ENCODE peak calls at places on chromosomes 4 and X, in nine cellular contexts. One of them, this sample, is unnamed.

GRCh38 chr4:4341861-4342650 is 44.8 kb upstream of the NSG1 start:
- DNase-seq in CD8-positive, alpha-beta T cell: no peak
- DNase-seq in A549: no peak
- DNase-seq in fibroblast of the aortic adventitia: no peak
- DNase-seq in choroid plexus epithelial cell: no peak
- DNase-seq in BE2C: no peak
- DNase-seq in ovary: no peak
- DNase-seq in pancreas: no peak
- DNase-seq in body of pancreas: no peak
- DNase-seq in this sample: no peak

GRCh38 chr4:150078996-150079581 is 844 bp downstream of the DCLK2 start:
- DNase-seq in A549: peak
- DNase-seq in CD8-positive, alpha-beta T cell: no peak
- DNase-seq in fibroblast of the aortic adventitia: peak
- DNase-seq in ovary: peak
- DNase-seq in pancreas: peak
- DNase-seq in choroid plexus epithelial cell: peak
- DNase-seq in BE2C: peak
- DNase-seq in body of pancreas: peak
- DNase-seq in this sample: peak

GRCh38 chrX:127030011-127030738 is 210.6 kb downstream of the PRR32 start:
- DNase-seq in body of pancreas: no peak
- DNase-seq in ovary: peak
- DNase-seq in CD8-positive, alpha-beta T cell: no peak
- DNase-seq in BE2C: no peak
- DNase-seq in pancreas: no peak
- DNase-seq in fibroblast of the aortic adventitia: no peak
- DNase-seq in A549: no peak
- DNase-seq in choroid plexus epithelial cell: no peak
- DNase-seq in this sample: no peak

GRCh38 chr4:27790911-27791310 is 930.3 kb downstream of the STIM2 start:
- DNase-seq in ovary: no peak
- DNase-seq in pancreas: no peak
- DNase-seq in body of pancreas: no peak
- DNase-seq in A549: no peak
- DNase-seq in CD8-positive, alpha-beta T cell: no peak
- DNase-seq in choroid plexus epithelial cell: peak
- DNase-seq in BE2C: no peak
- DNase-seq in fibroblast of the aortic adventitia: no peak
- DNase-seq in this sample: peak

GRCh38 chrX:123803331-123803983 is 56.4 kb upstream of the XIAP start:
- DNase-seq in choroid plexus epithelial cell: peak
- DNase-seq in BE2C: peak
- DNase-seq in body of pancreas: no peak
- DNase-seq in pancreas: no peak
- DNase-seq in ovary: no peak
- DNase-seq in fibroblast of the aortic adventitia: peak
- DNase-seq in A549: peak
- DNase-seq in CD8-positive, alpha-beta T cell: no peak
- DNase-seq in this sample: peak

GRCh38 chr4:83234902-83235644 is 49.5 kb downstream of the COQ2 start:
- DNase-seq in pancreas: no peak
- DNase-seq in choroid plexus epithelial cell: no peak
- DNase-seq in BE2C: no peak
- DNase-seq in ovary: no peak
- DNase-seq in CD8-positive, alpha-beta T cell: no peak
- DNase-seq in A549: no peak
- DNase-seq in body of pancreas: no peak
- DNase-seq in fibroblast of the aortic adventitia: no peak
- DNase-seq in this sample: no peak

GRCh38 chrX:87489071-87489470 is 28.5 kb upstream of the KLHL4 start:
- DNase-seq in choroid plexus epithelial cell: peak
- DNase-seq in pancreas: no peak
- DNase-seq in A549: no peak
- DNase-seq in fibroblast of the aortic adventitia: peak
- DNase-seq in CD8-positive, alpha-beta T cell: no peak
- DNase-seq in BE2C: no peak
- DNase-seq in body of pancreas: no peak
- DNase-seq in ovary: no peak
- DNase-seq in this sample: peak

GRCh38 chr4:78601013-78601412 is 49.4 kb downstream of the ANXA3 start:
- DNase-seq in body of pancreas: no peak
- DNase-seq in CD8-positive, alpha-beta T cell: no peak
- DNase-seq in fibroblast of the aortic adventitia: no peak
- DNase-seq in choroid plexus epithelial cell: no peak
- DNase-seq in A549: no peak
- DNase-seq in ovary: no peak
- DNase-seq in pancreas: no peak
- DNase-seq in BE2C: peak
- DNase-seq in this sample: no peak

GRCh38 chrX:49165901-49166881 is 3.6 kb downstream of the MAGIX start:
- DNase-seq in CD8-positive, alpha-beta T cell: peak
- DNase-seq in BE2C: peak
- DNase-seq in body of pancreas: peak
- DNase-seq in ovary: peak
- DNase-seq in choroid plexus epithelial cell: peak
- DNase-seq in A549: no peak
- DNase-seq in pancreas: peak
- DNase-seq in fibroblast of the aortic adventitia: peak
- DNase-seq in this sample: peak

GRCh38 chr4:130361616-130362015 is 1265.7 kb downstream of the C4orf33 start:
- DNase-seq in CD8-positive, alpha-beta T cell: no peak
- DNase-seq in pancreas: no peak
- DNase-seq in A549: no peak
- DNase-seq in ovary: no peak
- DNase-seq in body of pancreas: no peak
- DNase-seq in BE2C: no peak
- DNase-seq in choroid plexus epithelial cell: no peak
- DNase-seq in fibroblast of the aortic adventitia: no peak
- DNase-seq in this sample: no peak

GRCh38 chr4:20625460-20625859 is 74.8 kb upstream of the PACRGL start:
- DNase-seq in A549: no peak
- DNase-seq in body of pancreas: no peak
- DNase-seq in ovary: no peak
- DNase-seq in pancreas: peak
- DNase-seq in CD8-positive, alpha-beta T cell: no peak
- DNase-seq in fibroblast of the aortic adventitia: no peak
- DNase-seq in choroid plexus epithelial cell: no peak
- DNase-seq in BE2C: no peak
- DNase-seq in this sample: no peak

GRCh38 chr4:94339779-94340178 is 2.9 kb downstream of the HPGDS start:
- DNase-seq in ovary: no peak
- DNase-seq in fibroblast of the aortic adventitia: no peak
- DNase-seq in A549: no peak
- DNase-seq in choroid plexus epithelial cell: no peak
- DNase-seq in body of pancreas: no peak
- DNase-seq in BE2C: no peak
- DNase-seq in CD8-positive, alpha-beta T cell: no peak
- DNase-seq in pancreas: no peak
- DNase-seq in this sample: no peak

GRCh38 chr4:54657194-54657555 is 582 bp upstream of the KIT start:
- DNase-seq in fibroblast of the aortic adventitia: no peak
- DNase-seq in A549: no peak
- DNase-seq in choroid plexus epithelial cell: no peak
- DNase-seq in BE2C: no peak
- DNase-seq in ovary: peak
- DNase-seq in CD8-positive, alpha-beta T cell: no peak
- DNase-seq in body of pancreas: peak
- DNase-seq in pancreas: no peak
- DNase-seq in this sample: no peak

GRCh38 chr4:7853271-7853670 is 86.4 kb downstream of the AFAP1 start:
- DNase-seq in fibroblast of the aortic adventitia: no peak
- DNase-seq in pancreas: no peak
- DNase-seq in choroid plexus epithelial cell: no peak
- DNase-seq in BE2C: no peak
- DNase-seq in CD8-positive, alpha-beta T cell: no peak
- DNase-seq in body of pancreas: no peak
- DNase-seq in A549: no peak
- DNase-seq in ovary: no peak
- DNase-seq in this sample: no peak
- TF ChIP-seq CTCF in fibroblast of the aortic adventitia: no peak
- TF ChIP-seq CTCF in pancreas: no peak
- TF ChIP-seq CTCF in choroid plexus epithelial cell: no peak
- TF ChIP-seq CTCF in BE2C: no peak
- TF ChIP-seq CTCF in CD8-positive, alpha-beta T cell: no peak
- TF ChIP-seq CTCF in body of pancreas: no peak
- TF ChIP-seq CTCF in A549: no peak
- TF ChIP-seq CTCF in ovary: no peak
- TF ChIP-seq CTCF in this sample: no peak

DNA sequence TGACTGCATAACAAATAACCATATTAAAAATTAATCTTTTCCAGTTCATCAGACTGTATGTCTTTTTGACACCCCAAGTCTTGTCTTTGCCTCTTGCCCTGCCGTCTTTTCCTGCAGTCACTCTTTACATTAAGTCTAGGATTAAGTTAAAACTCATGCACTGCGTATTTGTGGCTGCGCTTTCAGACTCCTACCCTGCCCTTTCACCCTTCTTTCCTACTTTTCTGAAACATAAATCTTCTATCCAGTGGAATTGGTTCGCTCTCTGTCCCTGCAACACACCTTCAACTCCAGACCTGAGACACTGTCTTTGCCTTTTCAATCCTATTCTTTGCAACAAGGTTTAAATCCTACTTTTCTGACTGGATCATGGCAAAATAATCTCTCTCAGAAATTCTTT is 19.9 kb downstream of the SPRY1 start:
- DNase-seq in choroid plexus epithelial cell: no peak
- DNase-seq in ovary: no peak
- DNase-seq in body of pancreas: no peak
- DNase-seq in pancreas: no peak
- DNase-seq in CD8-positive, alpha-beta T cell: no peak
- DNase-seq in BE2C: no peak
- DNase-seq in fibroblast of the aortic adventitia: no peak
- DNase-seq in A549: no peak
- DNase-seq in this sample: no peak
- H3K4me3 ChIP-seq in choroid plexus epithelial cell: no peak
- H3K4me3 ChIP-seq in ovary: no peak
- H3K4me3 ChIP-seq in body of pancreas: no peak
- H3K4me3 ChIP-seq in pancreas: no peak
- H3K4me3 ChIP-seq in CD8-positive, alpha-beta T cell: no peak
- H3K4me3 ChIP-seq in BE2C: no peak
- H3K4me3 ChIP-seq in fibroblast of the aortic adventitia: no peak
- H3K4me3 ChIP-seq in A549: no peak
- H3K4me3 ChIP-seq in this sample: no peak

GRCh38 chrX:140317462-140317861 is 187.4 kb downstream of the SOX3 start:
- DNase-seq in choroid plexus epithelial cell: no peak
- DNase-seq in fibroblast of the aortic adventitia: no peak
- DNase-seq in ovary: no peak
- DNase-seq in pancreas: no peak
- DNase-seq in CD8-positive, alpha-beta T cell: no peak
- DNase-seq in BE2C: no peak
- DNase-seq in body of pancreas: no peak
- DNase-seq in A549: no peak
- DNase-seq in this sample: no peak
- TF ChIP-seq CTCF in choroid plexus epithelial cell: no peak
- TF ChIP-seq CTCF in fibroblast of the aortic adventitia: no peak
- TF ChIP-seq CTCF in ovary: no peak
- TF ChIP-seq CTCF in pancreas: no peak
- TF ChIP-seq CTCF in CD8-positive, alpha-beta T cell: no peak
- TF ChIP-seq CTCF in BE2C: no peak
- TF ChIP-seq CTCF in body of pancreas: no peak
- TF ChIP-seq CTCF in A549: no peak
- TF ChIP-seq CTCF in this sample: no peak

DNA sequence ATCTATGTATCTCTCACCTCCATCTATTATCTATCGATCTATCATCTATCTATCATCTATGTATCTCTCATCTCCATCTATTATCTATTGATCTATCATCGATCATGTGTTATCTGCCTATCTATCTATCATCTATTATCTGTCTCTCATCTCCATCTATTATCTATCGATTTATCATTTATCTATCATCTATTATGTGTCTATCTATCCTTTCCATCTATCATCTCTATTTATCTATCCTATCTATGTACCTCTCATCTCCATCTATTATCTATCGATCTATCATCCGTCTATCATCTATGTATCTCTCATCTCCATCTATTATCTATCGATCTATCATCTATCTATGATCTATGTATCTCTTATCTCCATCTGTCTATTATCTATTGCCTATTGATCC is 188.1 kb downstream of the ASMT start:
- DNase-seq in pancreas: no peak
- DNase-seq in fibroblast of the aortic adventitia: no peak
- DNase-seq in BE2C: no peak
- DNase-seq in ovary: no peak
- DNase-seq in A549: no peak
- DNase-seq in body of pancreas: no peak
- DNase-seq in choroid plexus epithelial cell: no peak
- DNase-seq in CD8-positive, alpha-beta T cell: no peak
- DNase-seq in this sample: no peak
- H3K4me3 ChIP-seq in pancreas: no peak
- H3K4me3 ChIP-seq in fibroblast of the aortic adventitia: no peak
- H3K4me3 ChIP-seq in BE2C: no peak
- H3K4me3 ChIP-seq in ovary: no peak
- H3K4me3 ChIP-seq in A549: no peak
- H3K4me3 ChIP-seq in body of pancreas: no peak
- H3K4me3 ChIP-seq in choroid plexus epithelial cell: no peak
- H3K4me3 ChIP-seq in CD8-positive, alpha-beta T cell: no peak
- H3K4me3 ChIP-seq in this sample: no peak

GRCh38 chr4:145567471-145567870 is 51.7 kb upstream of the MMAA start:
- DNase-seq in CD8-positive, alpha-beta T cell: no peak
- DNase-seq in body of pancreas: no peak
- DNase-seq in choroid plexus epithelial cell: no peak
- DNase-seq in BE2C: no peak
- DNase-seq in fibroblast of the aortic adventitia: peak
- DNase-seq in A549: no peak
- DNase-seq in ovary: no peak
- DNase-seq in pancreas: no peak
- DNase-seq in this sample: no peak
- TF ChIP-seq CTCF in CD8-positive, alpha-beta T cell: no peak
- TF ChIP-seq CTCF in body of pancreas: no peak
- TF ChIP-seq CTCF in choroid plexus epithelial cell: no peak
- TF ChIP-seq CTCF in BE2C: no peak
- TF ChIP-seq CTCF in fibroblast of the aortic adventitia: no peak
- TF ChIP-seq CTCF in A549: no peak
- TF ChIP-seq CTCF in ovary: no peak
- TF ChIP-seq CTCF in pancreas: no peak
- TF ChIP-seq CTCF in this sample: no peak

DNA sequence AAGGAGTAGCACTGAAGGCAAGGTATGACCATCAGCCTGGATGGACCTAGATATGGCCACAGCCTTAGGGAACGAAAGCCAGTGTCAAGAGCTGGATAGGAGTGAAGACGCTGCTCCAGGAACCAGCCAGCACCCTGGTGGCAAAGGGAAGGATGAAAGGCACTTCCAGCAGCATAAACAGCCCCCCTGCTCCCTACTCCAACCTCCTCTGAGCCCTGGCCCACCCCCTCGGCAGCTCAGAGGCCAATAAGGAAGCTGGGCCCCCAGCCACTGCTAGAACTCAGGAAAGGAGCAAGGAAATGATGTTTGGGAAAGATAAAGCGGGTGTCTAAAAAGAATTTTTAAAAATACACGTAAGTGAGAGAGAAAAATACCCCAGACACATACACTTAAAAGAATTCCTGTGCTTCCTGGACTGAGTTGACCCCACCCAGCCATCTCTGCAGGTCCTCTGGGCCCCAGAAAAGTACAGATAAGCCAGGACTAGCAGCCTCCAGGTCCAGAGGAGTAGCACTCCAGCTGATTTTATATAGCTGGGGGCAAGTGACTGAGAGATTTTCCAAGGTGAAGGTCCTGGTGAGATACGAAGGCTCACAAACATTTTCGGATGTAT is 170.4 kb downstream of the SHROOM4 start:
- DNase-seq in choroid plexus epithelial cell: no peak
- DNase-seq in fibroblast of the aortic adventitia: no peak
- DNase-seq in ovary: no peak
- DNase-seq in A549: no peak
- DNase-seq in pancreas: no peak
- DNase-seq in BE2C: no peak
- DNase-seq in CD8-positive, alpha-beta T cell: no peak
- DNase-seq in body of pancreas: no peak
- DNase-seq in this sample: no peak
- H3K4me3 ChIP-seq in choroid plexus epithelial cell: no peak
- H3K4me3 ChIP-seq in fibroblast of the aortic adventitia: no peak
- H3K4me3 ChIP-seq in ovary: no peak
- H3K4me3 ChIP-seq in A549: no peak
- H3K4me3 ChIP-seq in pancreas: no peak
- H3K4me3 ChIP-seq in BE2C: no peak
- H3K4me3 ChIP-seq in CD8-positive, alpha-beta T cell: no peak
- H3K4me3 ChIP-seq in body of pancreas: no peak
- H3K4me3 ChIP-seq in this sample: no peak

This sample was measured in astrocyte of the spinal cord.